ENCODE peak calls at places on chromosome 7, in seven cellular contexts. S, F, H, I, L, J and Y are unnamed samples.

GRCh38 chr7:47725031-47725780 is 143.3 kb upstream of the TNS3 start:
- DNase-seq in L (no peak), J (peak; percentile 43), S (peak; percentile 15), H (no peak), F (no peak), I (no peak), Y (no peak)

GRCh38 chr7:18995270-18995671 is 122.2 kb downstream of the TWIST1 start:
- DNase-seq in S (no peak), J (no peak), H (peak; percentile 74), L (no peak), F (no peak), I (peak; percentile 64), Y (peak; percentile 58)

GRCh38 chr7:50317221-50317678 is 12.7 kb downstream of the IKZF1 start:
- DNase-seq in I (no peak), L (no peak), F (no peak), H (no peak), J (no peak), S (no peak), Y (no peak)

GRCh38 chr7:116249969-116250553 is 39.7 kb downstream of the TES start:
- DNase-seq in H (peak; percentile 68), I (no peak), F (no peak), S (peak; percentile 53), J (peak; percentile 45), L (peak; percentile 41), Y (peak; percentile 62)

GRCh38 chr7:153193144-153193595 is 433.6 kb downstream of the ACTR3B start:
- DNase-seq in H (no peak), J (peak; percentile 37), S (no peak), I (no peak), F (peak; percentile 21), L (peak; percentile 33), Y (peak; percentile 1)

GRCh38 chr7:157905740-157906461 is 569.1 kb downstream of the DNAJB6 start:
- DNase-seq in S (no peak), I (no peak), J (no peak), H (no peak), L (no peak), F (no peak), Y (no peak)

GRCh38 chr7:24304494-24305095 is 20.6 kb downstream of the NPY start:
- DNase-seq in F (no peak), L (no peak), J (no peak), I (no peak), H (no peak), S (no peak), Y (no peak)

GRCh38 chr7:20199015-20199737 is 18.0 kb downstream of the MACC1 start:
- DNase-seq in F (no peak), I (peak; percentile 65), S (peak; percentile 69), J (no peak), L (peak; percentile 87), H (peak; percentile 72), Y (peak; percentile 78)

GRCh38 chr7:12091164-12091563 is 119.9 kb upstream of the TMEM106B start:
- DNase-seq in H (no peak), S (no peak), J (no peak), L (no peak), F (no peak), I (no peak), Y (no peak)

GRCh38 chr7:90701021-90701420 is 104.9 kb downstream of the CDK14 start:
- DNase-seq in F (no peak), I (no peak), L (no peak), S (no peak), H (no peak), J (no peak), Y (peak; percentile 39)

GRCh38 chr7:119281181-119281846 is 991.7 kb upstream of the KCND2 start:
- DNase-seq in L (no peak), S (no peak), F (no peak), J (no peak), H (no peak), I (no peak), Y (no peak)

GRCh38 chr7:39667354-39667923 is 44.1 kb downstream of the RALA start:
- DNase-seq in I (no peak), L (no peak), F (no peak), H (peak; percentile 68), S (no peak), J (no peak), Y (peak; percentile 30)

GRCh38 chr7:23333671-23334246 is 34.6 kb downstream of the MALSU1 start:
- DNase-seq in L (no peak), S (peak; percentile 94), H (peak; percentile 96), J (peak; percentile 62), I (no peak), F (no peak), Y (peak; percentile 98)

GRCh38 chr7:23214423-23214822 is 32.2 kb upstream of the GPNMB start:
- DNase-seq in L (no peak), S (no peak), I (no peak), J (no peak), F (no peak), H (no peak), Y (no peak)

GRCh38 chr7:38215734-38216670 is 38.0 kb downstream of the STARD3NL start:
- DNase-seq in L (peak; percentile 97), F (peak; percentile 71), I (peak; percentile 78), J (peak; percentile 68), H (peak; percentile 87), S (peak; percentile 87), Y (peak; percentile 77)

GRCh38 chr7:44279731-44280505 is 45.5 kb downstream of the CAMK2B start:
- DNase-seq in S (no peak), I (peak; percentile 35), F (peak; percentile 6), L (no peak), J (no peak), H (no peak), Y (no peak)

GRCh38 chr7:157700237-157701005 is 363.6 kb downstream of the DNAJB6 start:
- DNase-seq in I (no peak), F (peak; percentile 2), L (no peak), H (no peak), J (no peak), S (no peak), Y (no peak)

GRCh38 chr7:122136639-122137253 is 7.3 kb downstream of the AASS start:
- DNase-seq in J (no peak), H (no peak), I (no peak), S (peak; percentile 63), F (no peak), L (no peak), Y (peak; percentile 43)

GRCh38 chr7:12895296-12895695 is 207.9 kb downstream of the ARL4A start:
- DNase-seq in H (peak; percentile 81), F (no peak), S (no peak), I (no peak), J (no peak), L (no peak), Y (peak; percentile 31)

GRCh38 chr7:4241791-4242190 is 440.3 kb upstream of the FOXK1 start:
- DNase-seq in S (no peak), I (no peak), H (no peak), J (no peak), L (no peak), F (no peak), Y (no peak)

GRCh38 chr7:18450021-18450420 is 45.5 kb upstream of the HDAC9 start:
- DNase-seq in S (no peak), I (no peak), F (no peak), H (peak; percentile 54), L (no peak), J (no peak), Y (peak; percentile 9)

GRCh38 chr7:159061674-159062212 is 82.9 kb downstream of the VIPR2 start:
- DNase-seq in I (no peak), H (no peak), F (no peak), J (no peak), S (no peak), L (no peak), Y (no peak)

GRCh38 chr7:124171068-124171467 is 138.2 kb upstream of the TMEM229A start:
- DNase-seq in F (no peak), I (no peak), H (peak; percentile 25), J (no peak), L (peak; percentile 28), S (peak; percentile 28), Y (no peak)

GRCh38 chr7:34759477-34760125 is 101.6 kb downstream of the NPSR1 start:
- DNase-seq in L (peak; percentile 51), J (peak; percentile 26), S (peak; percentile 57), H (peak; percentile 46), F (no peak), I (no peak), Y (peak; percentile 58)

DNA sequence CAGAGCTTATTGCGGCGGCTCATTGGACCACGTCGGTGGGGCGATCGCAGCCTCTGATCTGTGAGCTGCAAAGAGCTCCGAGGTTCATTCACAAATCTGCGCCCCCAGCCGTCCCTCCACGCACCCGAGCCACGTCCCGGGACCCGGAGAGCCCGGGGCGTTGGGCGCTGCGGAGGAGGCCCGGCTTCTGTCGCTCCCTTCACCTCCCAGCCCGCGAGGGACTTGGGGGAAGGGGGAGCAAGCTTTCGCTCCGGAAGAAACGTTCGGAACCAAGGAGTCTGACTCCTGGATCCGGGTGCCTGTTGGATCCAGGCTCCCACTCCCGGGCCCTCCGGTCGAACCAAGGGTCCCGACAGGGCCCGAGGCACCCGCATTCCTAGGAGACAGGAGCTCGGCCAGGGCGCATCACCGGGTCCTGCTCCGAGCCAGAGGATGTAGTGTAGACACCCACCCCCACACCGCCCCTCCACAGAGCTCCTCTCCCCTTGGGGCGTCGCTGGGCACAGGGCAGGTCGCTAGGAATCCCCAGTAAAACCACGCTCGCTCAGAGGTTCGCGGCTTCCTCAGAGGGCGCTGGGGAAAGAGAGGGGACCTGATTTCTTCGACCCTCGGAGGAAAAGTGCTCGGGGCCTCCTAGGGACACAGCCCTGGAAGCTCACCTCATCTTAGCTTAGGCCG is 7.9 kb upstream of the EN2 start:
- DNase-seq in S (no peak), J (no peak), F (no peak), L (no peak), I (no peak), H (no peak), Y (no peak)
- H3K4me3 ChIP-seq in S (no peak overlapping the region), J (peak overlapping the region; percentile 35), F (no peak overlapping the region), L (no peak overlapping the region), I (no peak overlapping the region), H (no peak overlapping the region), Y (no peak overlapping the region)

DNA sequence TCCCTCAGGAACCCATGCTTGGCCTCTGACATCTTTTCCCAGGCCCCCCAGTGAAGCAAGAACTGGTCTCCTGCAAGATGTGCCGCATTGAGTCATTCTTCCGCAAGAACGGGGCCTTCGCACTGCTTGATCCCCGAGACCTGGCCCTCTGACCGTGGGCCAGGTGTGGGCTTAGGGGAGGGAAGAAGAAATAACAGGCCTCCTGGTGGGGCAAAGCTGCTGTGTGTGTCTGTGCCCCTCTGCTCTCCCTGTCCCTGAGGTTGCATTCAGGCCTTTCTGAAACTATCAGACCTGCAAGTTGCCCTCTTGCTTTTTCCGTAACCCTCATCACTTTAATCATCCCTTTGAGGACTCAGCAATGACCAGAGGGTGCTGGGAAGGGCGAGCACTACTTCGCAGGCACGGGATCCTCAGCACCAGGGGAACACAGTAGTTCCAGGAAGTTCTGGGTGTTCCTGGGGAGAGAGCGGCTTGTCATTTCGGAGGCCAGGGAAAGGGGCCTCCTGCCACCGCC is 6.0 kb downstream of the ATP6V1F start:
- DNase-seq in F (no peak), L (no peak), J (no peak), H (no peak), I (no peak), S (no peak), Y (peak; percentile 17)
- H3K4me3 ChIP-seq in F (peak overlapping the region; percentile 33), L (no peak overlapping the region), J (peak overlapping the region; percentile 47), H (no peak overlapping the region), I (peak overlapping the region; percentile 73), S (no peak overlapping the region), Y (peak overlapping the region; percentile 64)

GRCh38 chr7:134826105-134826504 is 46.7 kb downstream of the CALD1 start:
- DNase-seq in L (no peak), F (no peak), S (peak; percentile 91), H (peak; percentile 80), I (no peak), J (no peak), Y (peak; percentile 76)
- H3K4me3 ChIP-seq in L (no peak overlapping the region), F (no peak overlapping the region), S (no peak overlapping the region), H (no peak overlapping the region), I (no peak overlapping the region), J (no peak overlapping the region), Y (peak overlapping the region; percentile 6)

GRCh38 chr7:2104107-2104710 is 128.5 kb downstream of the MAD1L1 start:
- DNase-seq in H (peak; percentile 91), J (peak; percentile 91), F (peak; percentile 95), L (peak; percentile 99), I (peak; percentile 90), S (peak; percentile 91), Y (peak; percentile 96)
- H3K4me3 ChIP-seq in H (peak overlapping the region; percentile 8), J (no peak overlapping the region), F (peak overlapping the region; percentile 10), L (peak overlapping the region; percentile 41), I (no peak overlapping the region), S (no peak overlapping the region), Y (no peak overlapping the region)